ENCODE peak calls at places on chromosomes 2 and 18, in ten cellular contexts. W is kidney epithelial cell; Q is T-cell; H is Kasumi-1; O is HT1080; N is fibroblast of lung; T is naive B cell; S is AG08395; F is IMR-90; Z is stimulated activated CD4-positive, alpha-beta T cell treated with anti-CD3 and anti-CD28 coated beads, Interleukin-2, amount 100 ng/mL, for 48 hours. X is an unnamed sample.

GRCh38 chr2:118250463-118250862 is 162.2 kb downstream of the INSIG2 start:
- DNase-seq in W (no peak), Q (no peak), H (no peak), O (peak), N (no peak), T (no peak), S (no peak), F (no peak), Z (no peak), X (no peak)

GRCh38 chr2:219300022-219300421 is 9.2 kb downstream of the PTPRN start:
- DNase-seq in W (no peak), Q (no peak), H (no peak), O (no peak), N (no peak), T (no peak), S (no peak), F (no peak), Z (no peak), X (no peak)

GRCh38 chr2:32760628-32761027 is 132.8 kb downstream of the TTC27 start:
- DNase-seq in W (no peak), Q (no peak), H (no peak), O (no peak), N (no peak), T (no peak), S (no peak), F (no peak), Z (no peak), X (no peak)

GRCh38 chr2:95376311-95377215 is 25.9 kb upstream of the FAHD2A start:
- DNase-seq in W (no peak), Q (no peak), H (no peak), O (no peak), N (no peak), T (no peak), S (no peak), F (no peak), Z (no peak), X (no peak)

GRCh38 chr2:177767768-177768167 is 304.8 kb downstream of the PDE11A start:
- DNase-seq in W (no peak), Q (no peak), H (peak), O (no peak), N (no peak), T (no peak), S (no peak), F (no peak), Z (no peak), X (no peak)

GRCh38 chr2:33589444-33589843 is 9.7 kb downstream of the FAM98A start:
- DNase-seq in W (no peak), Q (no peak), H (no peak), O (no peak), N (peak), T (no peak), S (no peak), F (peak), Z (no peak), X (no peak)

GRCh38 chr18:74652392-74652988 is 54.8 kb downstream of the ZNF407 start:
- DNase-seq in W (no peak), Q (no peak), H (peak), O (peak), N (peak), T (peak), S (peak), F (peak), Z (no peak), X (no peak)

GRCh38 chr2:70111752-70112591 is 24.7 kb downstream of the PCBP1 start:
- DNase-seq in W (no peak), Q (no peak), H (no peak), O (no peak), N (no peak), T (no peak), S (peak), F (peak), Z (no peak), X (no peak)

GRCh38 chr18:68796936-68797690 is 767 bp upstream of the CCDC102B start:
- DNase-seq in W (peak), Q (no peak), H (no peak), O (peak), N (peak), T (no peak), S (peak), F (peak), Z (no peak), X (no peak)

GRCh38 chr2:180291060-180291459 is 284.0 kb upstream of the CWC22 start:
- DNase-seq in W (no peak), Q (no peak), H (no peak), O (peak), N (peak), T (no peak), S (peak), F (peak), Z (no peak), X (no peak)

GRCh38 chr2:239930378-239930777 is 94.8 kb downstream of the NDUFA10 start:
- DNase-seq in W (no peak), Q (no peak), H (no peak), O (no peak), N (no peak), T (no peak), S (no peak), F (no peak), Z (no peak), X (no peak)

GRCh38 chr2:111919794-111920608 is 21.6 kb downstream of the MERTK start:
- DNase-seq in W (peak), Q (no peak), H (peak), O (peak), N (peak), T (no peak), S (no peak), F (no peak), Z (no peak), X (peak)

GRCh38 chr2:108637304-108637669 is 82.0 kb upstream of the RANBP2 start:
- DNase-seq in W (peak), Q (no peak), H (no peak), O (peak), N (peak), T (no peak), S (peak), F (peak), Z (no peak), X (no peak)

GRCh38 chr2:221570321-221571107 is 1.6 kb downstream of the EPHA4 start:
- DNase-seq in W (no peak), Q (no peak), H (no peak), O (no peak), N (peak), T (peak), S (peak), F (peak), Z (peak), X (no peak)

GRCh38 chr2:85667561-85668008 is 414 bp downstream of the SFTPB start:
- DNase-seq in W (no peak), Q (no peak), H (no peak), O (no peak), N (no peak), T (no peak), S (no peak), F (no peak), Z (no peak), X (no peak)

GRCh38 chr2:237456200-237456731 is 30.8 kb upstream of the MLPH start:
- DNase-seq in W (no peak), Q (no peak), H (no peak), O (peak), N (peak), T (no peak), S (peak), F (peak), Z (no peak), X (no peak)

GRCh38 chr2:25521126-25521525 is 152.3 kb downstream of the DTNB start:
- DNase-seq in W (no peak), Q (no peak), H (no peak), O (no peak), N (no peak), T (no peak), S (no peak), F (peak), Z (no peak), X (no peak)

GRCh38 chr2:236512902-236513433 is 56.7 kb upstream of the ACKR3 start:
- DNase-seq in W (peak), Q (peak), H (peak), O (peak), N (peak), T (peak), S (peak), F (peak), Z (peak), X (peak)

GRCh38 chr18:7116001-7116831 is 1.4 kb downstream of the LAMA1 start:
- DNase-seq in W (peak), Q (no peak), H (no peak), O (no peak), N (peak), T (no peak), S (no peak), F (peak), Z (no peak), X (no peak)